ENCODE peak calls at places on chromosome 17, in six cellular contexts. D, T, R, V, M and J are unnamed samples.

GRCh38 chr17:74807925-74808324 is 31.8 kb upstream of the NAT9 start:
- DNase-seq in M (no peak), T (no peak), V (no peak), D (no peak), R (no peak), J (no peak)

GRCh38 chr17:37239690-37240344 is 136.0 kb upstream of the C17orf78 start:
- DNase-seq in D (no peak), M (peak; percentile 73), T (no peak), R (peak; percentile 80), V (no peak), J (peak; percentile 54)

GRCh38 chr17:77214743-77215142 is 74.0 kb downstream of the SEC14L1 start:
- DNase-seq in M (peak; percentile 23), R (peak; percentile 14), V (no peak), T (no peak), D (no peak), J (peak; percentile 57)

GRCh38 chr17:3911271-3912053 is 4.8 kb downstream of the P2RX1 start:
- DNase-seq in T (no peak), R (no peak), V (no peak), D (no peak), M (no peak), J (no peak)

GRCh38 chr17:65565559-65565958 is 4.1 kb upstream of the AXIN2 start:
- DNase-seq in M (no peak), D (no peak), T (no peak), V (no peak), R (no peak), J (no peak)

GRCh38 chr17:57523926-57524634 is 221.0 kb downstream of the CCDC182 start:
- DNase-seq in V (no peak), M (no peak), R (peak; percentile 60), D (peak; percentile 88), T (no peak), J (peak; percentile 68)

GRCh38 chr17:16432017-16432416 is 16.6 kb downstream of the TRPV2 start:
- DNase-seq in M (no peak), D (no peak), T (no peak), R (no peak), V (no peak), J (no peak)

GRCh38 chr17:73297934-73298861 is 13.6 kb downstream of the CDC42EP4 start:
- DNase-seq in D (no peak), R (peak; percentile 35), V (no peak), T (no peak), M (no peak), J (no peak)

GRCh38 chr17:67105213-67105612 is 60.9 kb downstream of the CACNG1 start:
- DNase-seq in V (no peak), R (peak; percentile 94), M (peak; percentile 97), T (no peak), D (no peak), J (peak; percentile 83)

GRCh38 chr17:1730345-1731193 is 6.1 kb downstream of the WDR81 start:
- DNase-seq in V (peak; percentile 98), R (peak; percentile 92), T (peak; percentile 96), M (no peak), D (peak; percentile 87), J (peak; percentile 82)

GRCh38 chr17:37676115-37676925 is 33.1 kb upstream of the DDX52 start:
- DNase-seq in D (no peak), M (no peak), V (no peak), T (no peak), R (no peak), J (peak; percentile 37)

GRCh38 chr17:15954222-15954621 is 9.3 kb downstream of the ADORA2B start:
- DNase-seq in V (no peak), D (no peak), R (peak; percentile 77), T (no peak), M (no peak), J (peak; percentile 86)

GRCh38 chr17:7046127-7046724 is 2.3 kb upstream of the SLC16A11 start:
- DNase-seq in D (peak; percentile 61), M (no peak), T (no peak), R (no peak), V (no peak), J (no peak)

GRCh38 chr17:35665662-35666061 is 65.8 kb upstream of the RASL10B start:
- DNase-seq in V (no peak), T (no peak), D (no peak), R (no peak), M (no peak), J (no peak)

GRCh38 chr17:41987642-41988041 is 21.0 kb downstream of the CNP start:
- DNase-seq in T (no peak), R (no peak), M (no peak), D (no peak), V (no peak), J (no peak)

GRCh38 chr17:2855063-2855600 is 58.9 kb downstream of the RAP1GAP2 start:
- DNase-seq in R (no peak), M (no peak), D (no peak), T (no peak), V (no peak), J (no peak)

GRCh38 chr17:10149573-10150399 is 48.6 kb downstream of the GAS7 start:
- DNase-seq in T (peak; percentile 39), V (no peak), D (no peak), R (peak; percentile 90), M (peak; percentile 65), J (peak; percentile 84)

GRCh38 chr17:8318536-8318935 is 8.5 kb downstream of the ARHGEF15 start:
- DNase-seq in D (no peak), R (no peak), M (no peak), T (no peak), V (no peak), J (no peak)

GRCh38 chr17:36936455-36936934 is 780 bp upstream of the LHX1 start:
- DNase-seq in V (no peak), T (no peak), R (no peak), D (no peak), M (no peak), J (no peak)

GRCh38 chr17:73340093-73340596 is 28.3 kb upstream of the CDC42EP4 start:
- DNase-seq in D (peak; percentile 82), V (no peak), T (no peak), M (peak; percentile 83), R (peak; percentile 96), J (peak; percentile 94)

GRCh38 chr17:47948706-47949196 is 7.4 kb downstream of the PNPO start:
- DNase-seq in T (no peak), D (peak; percentile 77), M (no peak), R (no peak), V (no peak), J (no peak)

GRCh38 chr17:78458739-78459335 is 80.4 kb downstream of the PGS1 start:
- DNase-seq in T (no peak), D (no peak), R (no peak), M (no peak), V (no peak), J (no peak)

GRCh38 chr17:40191237-40192208 is 14.3 kb downstream of the RAPGEFL1 start:
- DNase-seq in D (peak; percentile 85), R (peak; percentile 81), M (peak; percentile 66), V (peak; percentile 82), T (peak; percentile 73), J (peak; percentile 75)

GRCh38 chr17:30824002-30824355 is 513 bp downstream of the CRLF3 start:
- DNase-seq in R (no peak), V (peak; percentile 37), T (no peak), M (no peak), D (peak; percentile 42), J (no peak)